ENCODE peak calls at places on chromosomes 1 and 21, in six cellular contexts. G is Peyer's patch, Y is lower lobe of right lung, L is right atrium auricular region, V is adrenal gland, T is left lung. C is an unnamed sample.
A peak's percentile ranks its signal among the peaks of the same experiment; 100 is the strongest.

GRCh38 chr1:237492359-237492758 is 398.4 kb downstream of the ZP4 start:
- DNase-seq in V (no peak), T (no peak), L (no peak), G (no peak), Y (no peak), C (no peak)

GRCh38 chr1:1883092-1883858 is 7.6 kb downstream of the GNB1 start:
- DNase-seq in L (no peak), V (peak; percentile 28), Y (no peak), T (no peak), G (no peak), C (no peak)

GRCh38 chr1:17665950-17666720 is 89.0 kb upstream of the ACTL8 start:
- DNase-seq in G (no peak), Y (no peak), L (no peak), T (no peak), V (no peak), C (no peak)

GRCh38 chr1:33130297-33130696 is 49.3 kb downstream of the AZIN2 start:
- DNase-seq in L (no peak), G (no peak), V (no peak), T (no peak), Y (no peak), C (peak; percentile 36)

GRCh38 chr1:159012495-159012894 is 2.8 kb downstream of the IFI16 start:
- DNase-seq in L (no peak), T (peak; percentile 45), Y (no peak), G (peak; percentile 67), V (no peak), C (no peak)

GRCh38 chr21:38683222-38683621 is 122.5 kb upstream of the ETS2 start:
- DNase-seq in L (no peak), Y (no peak), V (no peak), G (no peak), T (no peak), C (no peak)

GRCh38 chr1:154608522-154609294 is 722 bp upstream of the ADAR start:
- DNase-seq in V (no peak), L (no peak), G (peak; percentile 35), Y (no peak), T (peak; percentile 50), C (peak; percentile 66)

GRCh38 chr1:220884981-220885918 is 6.0 kb downstream of the HLX start:
- DNase-seq in G (no peak), L (no peak), V (no peak), T (no peak), Y (no peak), C (no peak)

GRCh38 chr1:224189561-224189960 is 6.5 kb downstream of the DEGS1 start:
- DNase-seq in Y (no peak), L (no peak), T (no peak), G (no peak), V (no peak), C (no peak)

GRCh38 chr1:205246426-205247119 is 18.8 kb downstream of the TMCC2 start:
- DNase-seq in V (no peak), Y (no peak), G (no peak), L (no peak), T (no peak), C (no peak)

GRCh38 chr1:64469121-64469520 is 808 bp upstream of the CACHD1 start:
- DNase-seq in L (no peak), T (no peak), Y (no peak), G (no peak), V (no peak), C (no peak)

GRCh38 chr1:86868477-86868876 is 45.4 kb downstream of the SELENOF start:
- DNase-seq in V (no peak), G (no peak), T (no peak), Y (no peak), L (no peak), C (no peak)

GRCh38 chr1:8439015-8439702 is 121.2 kb downstream of the SLC45A1 start:
- DNase-seq in V (peak; percentile 79), T (peak; percentile 90), G (peak; percentile 62), L (peak; percentile 86), Y (peak; percentile 89), C (peak; percentile 77)

GRCh38 chr1:26535201-26535600 is 5.6 kb downstream of the RPS6KA1 start:
- DNase-seq in L (no peak), G (no peak), Y (no peak), T (no peak), V (no peak), C (no peak)

GRCh38 chr1:223706077-223706988 is 6.0 kb upstream of the CAPN2 start:
- DNase-seq in L (no peak), Y (no peak), V (peak; percentile 56), G (no peak), T (no peak), C (no peak)

GRCh38 chr21:30256100-30256499 is 26.6 kb downstream of the KRTAP24-1 start:
- DNase-seq in L (no peak), V (no peak), T (no peak), Y (no peak), G (no peak), C (no peak)

GRCh38 chr1:166136699-166137401 is 30.0 kb downstream of the FAM78B start:
- DNase-seq in V (no peak), L (no peak), Y (no peak), G (no peak), T (no peak), C (no peak)

GRCh38 chr1:109821831-109822745 is 58.4 kb upstream of the EPS8L3 start:
- DNase-seq in V (peak; percentile 91), G (no peak), Y (peak; percentile 73), T (peak; percentile 73), L (peak; percentile 88), C (peak; percentile 82)

GRCh38 chr1:25520446-25521061 is 22.9 kb upstream of the LDLRAP1 start:
- DNase-seq in V (peak; percentile 61), G (peak; percentile 75), T (peak; percentile 52), Y (no peak), L (peak; percentile 82), C (peak; percentile 72)

GRCh38 chr21:28554660-28555475 is 437.8 kb downstream of the LTN1 start:
- DNase-seq in G (no peak), T (no peak), V (no peak), Y (no peak), L (no peak), C (no peak)

GRCh38 chr1:173478099-173478555 is 992 bp downstream of the PRDX6 start:
- DNase-seq in Y (peak; percentile 71), V (peak; percentile 88), T (peak; percentile 74), G (peak; percentile 23), L (peak; percentile 84), C (peak; percentile 79)

GRCh38 chr1:99282536-99282935 is 18.2 kb downstream of the PLPPR4 start:
- DNase-seq in G (no peak), L (no peak), V (no peak), T (no peak), Y (no peak), C (no peak)

GRCh38 chr1:11531314-11531870 is 52.4 kb downstream of the DISP3 start:
- DNase-seq in T (no peak), V (no peak), L (no peak), Y (no peak), G (no peak), C (no peak)

GRCh38 chr1:27527857-27528700 is 38.1 kb upstream of the WASF2 start:
- DNase-seq in T (peak; percentile 78), Y (peak; percentile 83), L (no peak), G (peak; percentile 51), V (peak; percentile 57), C (no peak)

GRCh38 chr1:228154685-228155571 is 5.2 kb downstream of the GJC2 start:
- DNase-seq in V (no peak), G (no peak), L (no peak), T (peak; percentile 35), Y (peak; percentile 49), C (peak; percentile 54)
- TF ChIP-seq CTCF in V (no peak), G (no peak), L (no peak), T (no peak), Y (no peak), C (no peak)

GRCh38 chr1:161113915-161114314 is 3.9 kb downstream of the PFDN2 start:
- DNase-seq in T (no peak), L (no peak), Y (no peak), V (no peak), G (no peak), C (no peak)
- H3K4me1 ChIP-seq in T (peaks cover 20% of the 10 kb centered on the region), L (peaks cover 37% of the 10 kb centered on the region), Y (peaks cover 65% of the 10 kb centered on the region), V (peaks cover 48% of the 10 kb centered on the region), G (peaks cover 15% of the 10 kb centered on the region), C (peaks cover 52% of the 10 kb centered on the region)

DNA sequence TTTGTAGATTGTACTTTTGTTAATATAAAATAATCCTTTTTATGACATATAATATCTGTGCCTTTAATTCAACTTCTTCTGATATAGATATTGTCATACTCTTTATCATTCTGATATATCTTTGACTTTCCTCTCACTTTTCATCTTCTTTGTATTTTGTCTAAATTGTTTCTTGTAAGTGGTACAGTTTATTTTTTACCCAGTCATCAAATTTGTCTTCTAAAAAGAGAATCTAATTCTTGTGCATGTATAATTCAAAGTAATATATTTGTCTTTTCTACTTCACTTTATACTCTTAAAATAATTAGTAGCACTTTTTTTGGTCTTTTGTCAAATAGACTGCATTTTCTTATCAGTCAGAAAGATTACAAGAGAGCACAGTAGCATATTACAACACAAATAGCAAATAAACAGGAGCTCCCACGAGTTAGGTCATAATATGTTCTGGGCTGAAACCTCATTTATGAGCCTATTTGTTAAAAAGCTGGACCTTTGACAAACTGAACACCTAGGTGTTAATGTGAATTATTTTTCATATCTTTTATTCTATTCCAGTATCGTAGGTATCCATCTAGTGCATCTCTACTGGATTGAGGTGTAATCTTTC is 379.7 kb upstream of the B3GALT2 start:
- DNase-seq in L (no peak), G (no peak), T (no peak), Y (no peak), V (no peak), C (no peak)
- TF ChIP-seq CTCF in L (no peak), G (no peak), T (no peak), Y (no peak), V (no peak), C (no peak)

DNA sequence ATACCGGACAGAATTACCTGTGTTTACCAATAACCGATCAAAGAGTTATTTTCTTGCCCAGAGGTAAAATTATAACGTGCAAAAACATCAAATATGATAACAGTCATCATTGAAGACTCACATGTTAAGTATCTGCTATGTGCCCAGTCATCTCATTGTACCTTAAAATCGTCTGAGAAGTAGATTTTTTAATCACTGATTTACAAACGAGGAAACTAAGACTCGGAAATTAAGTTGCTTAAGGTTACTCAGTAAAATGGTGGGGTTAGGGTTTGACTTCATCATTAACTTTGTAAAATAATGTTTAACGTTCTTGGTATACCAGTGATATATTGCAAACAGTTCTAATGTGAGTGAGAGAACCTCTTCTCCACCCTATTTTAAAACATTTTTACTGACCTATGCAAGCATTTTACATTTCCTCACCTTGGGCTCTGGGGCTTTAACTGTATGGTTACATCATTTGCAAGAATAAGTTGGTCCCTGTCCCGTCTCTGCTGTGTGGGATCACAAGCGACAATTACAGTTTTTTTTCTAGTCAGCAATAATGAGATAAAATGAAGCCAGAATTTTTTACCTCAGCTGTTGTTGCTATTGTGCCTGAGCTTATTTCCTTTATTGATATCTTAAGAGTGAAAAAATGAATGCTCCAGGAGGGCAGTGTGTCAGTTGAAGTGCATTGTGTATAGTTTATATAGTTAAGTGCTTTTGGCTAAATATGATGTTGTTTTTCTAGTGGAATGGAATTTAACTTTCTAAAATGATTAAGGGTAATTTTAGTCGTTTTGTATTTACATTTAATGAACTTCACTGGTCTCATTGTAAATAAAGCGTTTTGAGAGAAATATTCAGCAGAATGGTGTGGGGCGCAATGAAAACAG is 2.7 kb downstream of the RPRD2 start:
- DNase-seq in T (no peak), Y (no peak), L (no peak), V (no peak), G (no peak), C (no peak)
- H3K4me1 ChIP-seq in T (no peaks in the 10 kb centered on the region), Y (peaks cover 45% of the 10 kb centered on the region), L (peaks cover 19% of the 10 kb centered on the region), V (peaks cover 41% of the 10 kb centered on the region), G (no peaks in the 10 kb centered on the region), C (peaks cover 32% of the 10 kb centered on the region)